ENCODE peak calls at places on chromosomes 3 and 15, in nine cellular contexts. X is upper lobe of right lung, S is OCI-LY7, F is pancreas, U is heart left ventricle, P is right atrium auricular region, G is colonic mucosa, O is PC-3, V is fibroblast of lung. R is an unnamed sample. For H3K4me1, the result is how much of the 10 kb centered on the place peaks cover.

GRCh38 chr3:147318900-147319299 is 87.4 kb downstream of the ZIC4 start:
- DNase-seq in X (no peak), S (no peak), F (no peak), U (no peak), P (no peak), G (no peak), O (peak), V (peak), R (no peak)

GRCh38 chr3:59970384-59970783 is 920.6 kb upstream of the CFAP20DC start:
- DNase-seq in X (no peak), S (no peak), F (no peak), U (no peak), P (no peak), G (no peak), O (no peak), V (no peak), R (no peak)

GRCh38 chr15:64681424-64682024 is 93.9 kb downstream of the RBPMS2 start:
- DNase-seq in X (no peak), S (peak), F (peak), U (peak), P (no peak), G (peak), O (peak), V (peak), R (no peak)

GRCh38 chr3:43286886-43287301 is 554 bp downstream of the SNRK start:
- DNase-seq in X (no peak), S (no peak), F (no peak), U (no peak), P (no peak), G (peak), O (peak), V (peak), R (no peak)

GRCh38 chr15:31302029-31302657 is 24.5 kb upstream of the KLF13 start:
- DNase-seq in X (peak), S (no peak), F (no peak), U (no peak), P (peak), G (no peak), O (no peak), V (no peak), R (no peak)

GRCh38 chr15:62647195-62647865 is 395.2 kb upstream of the TPM1 start:
- DNase-seq in X (no peak), S (no peak), F (no peak), U (no peak), P (no peak), G (peak), O (peak), V (peak), R (no peak)

GRCh38 chr3:184711366-184712247 is at the start of gene MAGEF1:
- DNase-seq in X (peak), S (peak), F (peak), U (peak), P (peak), G (peak), O (peak), V (peak), R (peak)

GRCh38 chr3:90080988-90081387 is 973.6 kb downstream of the EPHA3 start:
- DNase-seq in X (no peak), S (no peak), F (no peak), U (no peak), P (no peak), G (no peak), O (no peak), V (no peak), R (no peak)

GRCh38 chr3:42490243-42490642 is 12.2 kb upstream of the VIPR1 start:
- DNase-seq in X (peak), S (peak), F (peak), U (peak), P (peak), G (peak), O (peak), V (no peak), R (peak)

GRCh38 chr3:49638445-49638844 is 35.7 kb upstream of the APEH start:
- DNase-seq in X (no peak), S (no peak), F (no peak), U (no peak), P (no peak), G (no peak), O (peak), V (peak), R (no peak)

GRCh38 chr3:193742628-193743027 is 149.6 kb downstream of the OPA1 start:
- DNase-seq in X (no peak), S (peak), F (no peak), U (no peak), P (no peak), G (no peak), O (no peak), V (no peak), R (no peak)

GRCh38 chr3:54951405-54951804 is 23.5 kb upstream of the LRTM1 start:
- DNase-seq in X (peak), S (peak), F (peak), U (peak), P (peak), G (peak), O (peak), V (peak), R (no peak)

GRCh38 chr3:183285828-183286457 is 32.9 kb downstream of the B3GNT5 start:
- DNase-seq in X (peak), S (peak), F (peak), U (peak), P (peak), G (peak), O (peak), V (peak), R (peak)

GRCh38 chr3:126179825-126180476 is 435 bp downstream of the ALDH1L1 start:
- DNase-seq in X (no peak), S (no peak), F (peak), U (peak), P (peak), G (peak), O (no peak), V (peak), R (no peak)

GRCh38 chr3:112531358-112531781 is 30.4 kb downstream of the ATG3 start:
- DNase-seq in X (no peak), S (peak), F (no peak), U (no peak), P (no peak), G (no peak), O (peak), V (peak), R (no peak)

GRCh38 chr3:27216955-27217552 is 152.1 kb downstream of the NEK10 start:
- DNase-seq in X (no peak), S (no peak), F (no peak), U (no peak), P (no peak), G (no peak), O (peak), V (peak), R (no peak)

GRCh38 chr3:13716540-13717221 is 163.2 kb downstream of the WNT7A start:
- DNase-seq in X (peak), S (no peak), F (no peak), U (no peak), P (peak), G (no peak), O (no peak), V (no peak), R (no peak)

GRCh38 chr15:38389924-38390542 is 63.9 kb upstream of the FAM98B start:
- DNase-seq in X (peak), S (peak), F (peak), U (peak), P (peak), G (peak), O (peak), V (peak), R (no peak)

GRCh38 chr3:113847664-113848461 is 9.3 kb downstream of the GRAMD1C start:
- DNase-seq in X (no peak), S (no peak), F (no peak), U (no peak), P (no peak), G (no peak), O (peak), V (no peak), R (no peak)

GRCh38 chr3:12139111-12139511 is 19.6 kb downstream of the TIMP4 start:
- DNase-seq in X (no peak), S (peak), F (no peak), U (peak), P (no peak), G (no peak), O (peak), V (peak), R (no peak)

GRCh38 chr15:25623708-25624107 is 184.9 kb upstream of the UBE3A start:
- DNase-seq in X (no peak), S (no peak), F (no peak), U (no peak), P (no peak), G (no peak), O (no peak), V (no peak), R (no peak)

GRCh38 chr3:30811174-30811795 is 83.2 kb downstream of the GADL1 start:
- DNase-seq in X (no peak), S (no peak), F (no peak), U (no peak), P (no peak), G (no peak), O (no peak), V (peak), R (no peak)

GRCh38 chr3:25350741-25351140 is 77.3 kb upstream of the RARB start:
- DNase-seq in X (no peak), S (no peak), F (no peak), U (no peak), P (no peak), G (no peak), O (no peak), V (no peak), R (no peak)

GRCh38 chr3:184696643-184697042 is 15.2 kb downstream of the MAGEF1 start:
- DNase-seq in X (no peak), S (no peak), F (no peak), U (no peak), P (no peak), G (no peak), O (no peak), V (peak), R (no peak)

GRCh38 chr3:53161345-53161819 is 373 bp downstream of the PRKCD start:
- DNase-seq in X (peak), S (peak), F (no peak), U (peak), P (no peak), G (peak), O (no peak), V (no peak), R (no peak)

GRCh38 chr15:42220216-42220615 is 12.1 kb upstream of the VPS39 start:
- DNase-seq in X (no peak), S (no peak), F (no peak), U (no peak), P (no peak), G (no peak), O (no peak), V (no peak), R (no peak)

GRCh38 chr3:58572013-58572633 is 5.1 kb downstream of the FAM107A start:
- DNase-seq in X (no peak), S (no peak), F (no peak), U (no peak), P (no peak), G (no peak), O (no peak), V (no peak), R (no peak)

GRCh38 chr3:159766563-159767185 is 222.0 kb upstream of the IL12A start:
- DNase-seq in X (no peak), S (no peak), F (no peak), U (no peak), P (no peak), G (no peak), O (peak), V (peak), R (no peak)

GRCh38 chr3:53040361-53040820 is 5.5 kb downstream of the SFMBT1 start:
- DNase-seq in X (no peak), S (no peak), F (no peak), U (no peak), P (no peak), G (no peak), O (peak), V (no peak), R (no peak)

GRCh38 chr15:68062946-68063345 is 8.8 kb downstream of the PIAS1 start:
- DNase-seq in X (no peak), S (no peak), F (no peak), U (no peak), P (no peak), G (no peak), O (no peak), V (no peak), R (no peak)
- H3K4me1 ChIP-seq in X (under half), S (under half), F (under half), U (under half), P (under half), G (under half), O (under half), V (under half), R (half or more)

DNA sequence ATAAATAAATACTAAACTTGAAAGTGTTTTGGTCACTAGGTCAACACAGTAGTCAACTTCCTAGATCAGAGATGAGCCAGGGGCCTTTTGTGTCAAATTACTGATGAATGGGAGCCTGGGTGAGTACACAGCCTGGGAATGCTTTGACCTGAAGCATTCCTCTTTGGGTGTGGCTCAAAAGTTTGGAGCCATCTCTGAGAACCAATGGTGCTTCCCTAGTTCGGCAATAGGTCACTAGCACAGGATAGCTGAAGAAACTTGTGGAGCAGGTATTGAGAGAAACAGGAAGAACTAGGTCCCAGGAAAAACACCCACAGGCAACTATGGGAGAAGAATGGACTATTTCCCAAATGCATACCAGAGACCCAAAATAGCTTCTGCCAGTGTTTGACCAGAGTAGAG is 56.6 kb upstream of the PLXND1 start:
- DNase-seq in X (no peak), S (no peak), F (no peak), U (no peak), P (no peak), G (no peak), O (peak), V (no peak), R (no peak)
- H3K4me1 ChIP-seq in X (under half), S (under half), F (under half), U (under half), P (under half), G (under half), O (half or more), V (under half), R (under half)

DNA sequence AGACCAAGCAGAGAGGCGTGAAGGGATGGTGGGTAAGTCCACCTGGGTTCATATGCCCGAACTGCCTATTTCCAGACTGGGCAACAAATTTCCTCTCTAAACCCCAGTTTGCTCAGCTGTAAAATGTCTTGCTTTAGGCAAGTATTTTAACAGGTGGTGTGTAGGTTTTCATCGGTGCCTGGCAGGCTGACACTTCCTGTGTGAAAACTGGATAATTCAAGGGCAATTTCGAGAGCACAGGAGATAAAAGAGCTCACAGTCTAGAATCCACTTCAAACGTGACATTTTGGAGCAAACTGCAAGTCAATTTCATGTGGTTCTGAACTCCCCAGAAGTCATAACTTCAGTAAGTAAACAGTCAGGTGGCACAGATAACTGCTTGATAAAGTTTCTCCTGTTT is 112.2 kb downstream of the OXNAD1 start:
- DNase-seq in X (no peak), S (peak), F (no peak), U (no peak), P (no peak), G (no peak), O (no peak), V (no peak), R (no peak)
- H3K4me1 ChIP-seq in X (under half), S (half or more), F (under half), U (under half), P (half or more), G (under half), O (under half), V (under half), R (under half)

GRCh38 chr3:170862618-170863374 is 7.2 kb downstream of the RPL22L1 start:
- DNase-seq in X (no peak), S (no peak), F (no peak), U (no peak), P (no peak), G (no peak), O (no peak), V (peak), R (no peak)
- H3K4me1 ChIP-seq in X (under half), S (under half), F (under half), U (under half), P (under half), G (under half), O (under half), V (under half), R (under half)

GRCh38 chr15:84749111-84749991 is 959 bp downstream of the ZNF592 start:
- DNase-seq in X (peak), S (peak), F (peak), U (peak), P (no peak), G (peak), O (peak), V (peak), R (no peak)

GRCh38 chr15:84752195-84752594 is 3.8 kb downstream of the ZNF592 start:
- DNase-seq in X (no peak), S (no peak), F (no peak), U (no peak), P (no peak), G (no peak), O (no peak), V (no peak), R (no peak)

GRCh38 chr15:84748274-84749110 is at the start of gene ZNF592:
- DNase-seq in X (peak), S (peak), F (peak), U (peak), P (peak), G (peak), O (peak), V (peak), R (no peak)

GRCh38 chr15:84750583-84751092 is 2.2 kb downstream of the ZNF592 start:
- DNase-seq in X (no peak), S (peak), F (no peak), U (no peak), P (no peak), G (no peak), O (no peak), V (no peak), R (no peak)

GRCh38 chr15:84747423-84748273 is 744 bp upstream of the ZNF592 start:
- DNase-seq in X (peak), S (peak), F (peak), U (peak), P (peak), G (peak), O (peak), V (peak), R (no peak)
- H3K4me1 ChIP-seq in X (under half), S (half or more), F (under half), U (half or more), P (under half), G (under half), O (under half), V (under half), R (under half)

GRCh38 chr3:61806810-61807209 is 245.4 kb downstream of the PTPRG start:
- DNase-seq in X (no peak), S (no peak), F (no peak), U (no peak), P (no peak), G (no peak), O (no peak), V (no peak), R (no peak)
- H3K4me1 ChIP-seq in X (under half), S (under half), F (under half), U (half or more), P (half or more), G (under half), O (under half), V (under half), R (under half)

GRCh38 chr3:62811119-62811518 is 64.1 kb downstream of the CADPS start:
- DNase-seq in X (no peak), S (no peak), F (no peak), U (no peak), P (no peak), G (no peak), O (no peak), V (no peak), R (no peak)
- H3K4me1 ChIP-seq in X (under half), S (half or more), F (under half), U (under half), P (under half), G (under half), O (under half), V (under half), R (under half)

DNA sequence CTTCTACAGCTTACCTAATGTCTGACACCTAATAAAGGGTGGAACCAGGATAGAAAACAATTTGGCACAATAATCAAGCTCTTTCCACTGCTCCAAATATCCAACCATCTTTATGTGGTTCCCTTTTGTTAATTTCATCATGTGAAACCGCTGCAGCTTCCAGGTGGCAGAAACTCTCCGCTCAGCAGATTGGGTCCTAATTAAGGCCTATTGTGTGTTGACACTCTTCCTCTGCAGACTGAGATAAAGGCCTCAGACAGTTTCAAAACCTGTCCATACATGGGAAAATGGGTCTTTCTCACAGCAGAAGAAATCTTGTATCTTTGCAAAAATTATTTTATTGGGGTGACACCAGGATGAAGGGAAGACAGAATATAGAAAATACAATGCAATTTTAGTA is 1002.3 kb upstream of the SEMA6D start:
- DNase-seq in X (no peak), S (no peak), F (no peak), U (no peak), P (no peak), G (no peak), O (no peak), V (no peak), R (no peak)
- H3K4me1 ChIP-seq in X (under half), S (under half), F (under half), U (under half), P (under half), G (under half), O (under half), V (under half), R (under half)

GRCh38 chr15:101167366-101167790 is 84.5 kb downstream of the CHSY1 start:
- DNase-seq in X (no peak), S (no peak), F (no peak), U (no peak), P (no peak), G (no peak), O (peak), V (no peak), R (no peak)
- H3K4me1 ChIP-seq in X (under half), S (under half), F (under half), U (under half), P (half or more), G (under half), O (half or more), V (under half), R (half or more)

GRCh38 chr3:72174890-72175289 is 389.9 kb upstream of the PROK2 start:
- DNase-seq in X (no peak), S (no peak), F (no peak), U (no peak), P (no peak), G (no peak), O (no peak), V (no peak), R (no peak)

GRCh38 chr3:72177075-72178050 is 392.4 kb upstream of the PROK2 start:
- DNase-seq in X (peak), S (peak), F (no peak), U (peak), P (no peak), G (peak), O (no peak), V (peak), R (no peak)

GRCh38 chr3:72174043-72174442 is 389.1 kb upstream of the PROK2 start:
- DNase-seq in X (no peak), S (no peak), F (no peak), U (no peak), P (no peak), G (no peak), O (no peak), V (peak), R (no peak)

GRCh38 chr3:72176537-72177041 is 391.6 kb upstream of the PROK2 start:
- DNase-seq in X (no peak), S (peak), F (no peak), U (no peak), P (no peak), G (no peak), O (no peak), V (no peak), R (no peak)

GRCh38 chr3:72175305-72175858 is 390.4 kb upstream of the PROK2 start:
- DNase-seq in X (no peak), S (no peak), F (no peak), U (no peak), P (no peak), G (no peak), O (no peak), V (no peak), R (no peak)
- H3K4me1 ChIP-seq in X (under half), S (under half), F (under half), U (under half), P (under half), G (under half), O (under half), V (under half), R (half or more)